ENCODE peak calls at places on chromosomes 16 and 17, in five cellular contexts. B is fibroblast of lung, E is GM12865, Q is A549, H is mammary epithelial cell. S is an unnamed sample.
A peak's percentile ranks its signal among the peaks of the same experiment; 100 is the strongest.

GRCh38 chr16:53566568-53566967 is 63.6 kb upstream of the AKTIP start:
- DNase-seq in B (no peak), E (no peak), Q (no peak), H (no peak), S (no peak)

GRCh38 chr17:78444392-78444791 is 65.9 kb downstream of the PGS1 start:
- DNase-seq in B (no peak), E (no peak), Q (no peak), H (no peak), S (no peak)

GRCh38 chr17:64920419-64921172 is 1.3 kb upstream of the LRRC37A3 start:
- DNase-seq in B (no peak), E (no peak), Q (peak; percentile 41), H (no peak), S (no peak)

GRCh38 chr17:74150428-74151025 is 53.0 kb upstream of the RPL38 start:
- DNase-seq in B (no peak), E (no peak), Q (no peak), H (no peak), S (no peak)

GRCh38 chr17:42121066-42121769 is at the start of gene KAT2A:
- DNase-seq in B (peak; percentile 75), E (peak; percentile 86), Q (peak; percentile 99), H (peak; percentile 71), S (no peak)

GRCh38 chr16:8571061-8571596 is 19.2 kb downstream of the TMEM114 start:
- DNase-seq in B (peak; percentile 25), E (no peak), Q (no peak), H (no peak), S (no peak)

GRCh38 chr16:84924339-84925091 is 86.8 kb downstream of the ZDHHC7 start:
- DNase-seq in B (peak; percentile 48), E (no peak), Q (no peak), H (no peak), S (no peak)

GRCh38 chr17:49508061-49508865 is 13.2 kb downstream of the NGFR start:
- DNase-seq in B (no peak), E (no peak), Q (peak; percentile 78), H (peak; percentile 97), S (no peak)

GRCh38 chr17:78237403-78238012 is 6.1 kb downstream of the TMEM235 start:
- DNase-seq in B (peak; percentile 26), E (no peak), Q (no peak), H (no peak), S (no peak)

GRCh38 chr17:12180644-12181261 is 160.1 kb downstream of the MAP2K4 start:
- DNase-seq in B (peak; percentile 80), E (peak; percentile 59), Q (peak; percentile 27), H (peak; percentile 24), S (peak; percentile 53)

GRCh38 chr17:7818026-7818425 is 16.0 kb upstream of the KDM6B start:
- DNase-seq in B (no peak), E (no peak), Q (no peak), H (no peak), S (no peak)

GRCh38 chr16:89827383-89828198 is 684 bp upstream of the SPIRE2 start:
- DNase-seq in B (peak; percentile 60), E (no peak), Q (peak; percentile 40), H (no peak), S (no peak)

GRCh38 chr17:66306413-66306812 is 4.0 kb downstream of the PRKCA start:
- DNase-seq in B (peak; percentile 68), E (no peak), Q (no peak), H (peak; percentile 19), S (no peak)

GRCh38 chr16:4868046-4868445 is 20.8 kb downstream of the UBN1 start:
- DNase-seq in B (no peak), E (no peak), Q (no peak), H (no peak), S (no peak)

GRCh38 chr16:4529085-4530060 is 9.2 kb downstream of the CDIP1 start:
- DNase-seq in B (peak; percentile 36), E (peak; percentile 40), Q (no peak), H (peak; percentile 77), S (peak; percentile 49)

GRCh38 chr17:38970128-38970527 is 2.9 kb upstream of the FBXO47 start:
- DNase-seq in B (no peak), E (no peak), Q (no peak), H (no peak), S (no peak)

GRCh38 chr17:38970804-38971203 is 3.6 kb upstream of the FBXO47 start:
- DNase-seq in B (no peak), E (no peak), Q (no peak), H (no peak), S (no peak)

GRCh38 chr17:38969281-38969680 is 2.1 kb upstream of the FBXO47 start:
- DNase-seq in B (no peak), E (no peak), Q (no peak), H (no peak), S (no peak)

DNA sequence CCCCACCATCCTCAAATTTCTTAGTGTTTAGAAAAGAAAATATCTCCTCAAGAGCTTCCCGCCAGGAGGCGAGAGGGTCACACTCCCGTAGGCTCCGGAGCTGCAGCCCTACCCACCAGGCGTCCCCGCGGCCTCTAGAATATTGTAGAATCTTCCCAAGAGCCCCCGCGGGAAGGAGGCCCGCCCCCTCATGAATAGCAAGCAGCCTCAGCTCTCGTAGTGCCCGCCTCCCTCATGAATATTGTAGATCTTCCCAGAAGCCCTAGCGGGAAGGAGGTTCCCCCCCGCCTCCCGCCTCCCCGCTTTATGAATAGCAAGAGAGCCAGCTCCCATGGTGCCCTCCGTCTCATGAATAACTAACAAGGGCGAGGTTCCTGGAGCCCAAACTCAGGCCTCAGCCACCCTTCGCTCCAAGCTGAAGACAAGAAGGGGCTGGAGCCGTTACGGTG is at the start of gene FBXO47:
- DNase-seq in B (peak; percentile 83), E (peak; percentile 64), Q (peak; percentile 92), H (peak; percentile 82), S (peak; percentile 51)
- TF ChIP-seq CTCF in B (no peak), E (no peak), Q (no peak), H (no peak), S (peak; percentile 6)

DNA sequence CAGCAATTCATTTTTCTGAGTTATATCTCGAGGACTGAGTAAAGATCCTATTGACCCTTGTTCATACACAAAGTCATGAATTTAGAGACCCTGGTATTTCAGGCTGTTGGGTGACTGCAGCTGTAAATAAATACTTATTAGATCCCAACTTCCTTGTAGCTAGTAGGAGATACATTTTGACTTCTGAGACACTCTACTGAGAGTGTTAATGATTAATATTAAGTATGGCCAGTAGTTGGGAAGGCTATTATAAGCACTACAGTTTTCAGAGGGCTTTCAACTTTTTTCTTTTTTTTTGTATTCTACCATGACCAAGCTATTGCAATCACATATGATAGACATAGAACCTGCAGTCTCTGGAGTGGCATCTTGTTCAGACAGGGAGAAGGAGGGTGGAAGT is 3.3 kb upstream of the KRT20 start:
- DNase-seq in B (no peak), E (no peak), Q (no peak), H (no peak), S (no peak)
- H3K4me3 ChIP-seq in B (no peak overlapping the region), E (no peak overlapping the region), Q (no peak overlapping the region), H (no peak overlapping the region), S (no peak overlapping the region)

GRCh38 chr17:51258756-51259573 is 884 bp downstream of the MBTD1 start:
- DNase-seq in B (no peak), E (peak; percentile 20), Q (peak; percentile 34), H (peak; percentile 4), S (no peak)

GRCh38 chr17:51259574-51260236 is at the start of gene MBTD1:
- DNase-seq in B (peak; percentile 98), E (peak; percentile 97), Q (peak; percentile 99), H (peak; percentile 92), S (peak; percentile 95)

GRCh38 chr17:51260960-51261958 is 913 bp downstream of the UTP18 start:
- DNase-seq in B (no peak), E (peak; percentile 76), Q (peak; percentile 58), H (no peak), S (no peak)

GRCh38 chr17:51263001-51263400 is 2.7 kb downstream of the UTP18 start:
- DNase-seq in B (no peak), E (no peak), Q (no peak), H (peak; percentile 42), S (no peak)

GRCh38 chr17:51260237-51260959 is at the start of gene UTP18:
- DNase-seq in B (peak; percentile 98), E (peak; percentile 98), Q (peak; percentile 92), H (peak; percentile 96), S (peak; percentile 95)
- TF ChIP-seq CTCF in B (no peak), E (no peak), Q (no peak), H (no peak), S (no peak)

GRCh38 chr17:81386141-81386645 is 9.1 kb upstream of the BAHCC1 start:
- DNase-seq in B (no peak), E (no peak), Q (no peak), H (no peak), S (no peak)
- H3K4me3 ChIP-seq in B (no peak overlapping the region), E (no peak overlapping the region), Q (peak overlapping the region; percentile 82), H (peak overlapping the region; percentile 74), S (peak overlapping the region; percentile 65)

DNA sequence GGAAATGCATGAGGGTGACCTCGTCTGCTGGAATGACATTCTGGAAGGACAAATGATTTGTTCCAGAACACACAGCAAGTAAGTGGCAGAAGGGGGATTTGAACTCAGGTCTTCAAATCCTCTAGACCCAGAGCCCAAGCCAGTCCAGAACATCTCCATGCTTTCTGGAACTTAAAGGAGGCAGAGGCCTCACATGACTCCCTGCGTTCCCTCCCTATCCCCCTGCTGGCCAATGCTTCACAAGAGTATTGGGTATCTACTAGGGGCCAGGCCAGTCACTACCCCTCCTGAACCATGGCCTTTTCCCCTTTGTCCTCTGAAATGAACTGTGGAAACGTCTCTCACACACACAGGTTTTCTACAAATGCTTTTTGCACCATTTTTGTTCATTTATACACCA is 7.6 kb upstream of the BEAN1 start:
- DNase-seq in B (no peak), E (no peak), Q (no peak), H (no peak), S (no peak)
- TF ChIP-seq CTCF in B (no peak), E (no peak), Q (no peak), H (no peak), S (peak; percentile 29)

S was measured in AG04450.